ENCODE peak calls at places on chromosomes 13 and 19, in seven cellular contexts. One of them, this sample, is unnamed.

GRCh38 chr13:19264711-19265110 is 83.1 kb upstream of the TUBA3C start:
- DNase-seq in pancreas: no peak
- DNase-seq in transverse colon: no peak
- DNase-seq in tibial artery: no peak
- DNase-seq in cardiac fibroblast: no peak
- DNase-seq in AG04450: no peak
- DNase-seq in left ventricle myocardium inferior: no peak
- DNase-seq in this sample: no peak

GRCh38 chr13:42720116-42720857 is 61.1 kb upstream of the FAM216B start:
- DNase-seq in pancreas: peak
- DNase-seq in transverse colon: peak
- DNase-seq in tibial artery: no peak
- DNase-seq in cardiac fibroblast: peak
- DNase-seq in AG04450: peak
- DNase-seq in left ventricle myocardium inferior: no peak
- DNase-seq in this sample: no peak

GRCh38 chr13:42283574-42283973 is 11.6 kb downstream of the AKAP11 start:
- DNase-seq in pancreas: no peak
- DNase-seq in transverse colon: peak
- DNase-seq in tibial artery: no peak
- DNase-seq in cardiac fibroblast: no peak
- DNase-seq in AG04450: no peak
- DNase-seq in left ventricle myocardium inferior: no peak
- DNase-seq in this sample: no peak

GRCh38 chr19:46861691-46862503 is 1.1 kb downstream of the ARHGAP35 start:
- DNase-seq in pancreas: peak
- DNase-seq in transverse colon: peak
- DNase-seq in tibial artery: no peak
- DNase-seq in cardiac fibroblast: peak
- DNase-seq in AG04450: no peak
- DNase-seq in left ventricle myocardium inferior: no peak
- DNase-seq in this sample: peak

GRCh38 chr13:42170029-42170428 is 101.9 kb upstream of the AKAP11 start:
- DNase-seq in pancreas: no peak
- DNase-seq in transverse colon: no peak
- DNase-seq in tibial artery: no peak
- DNase-seq in cardiac fibroblast: no peak
- DNase-seq in AG04450: no peak
- DNase-seq in left ventricle myocardium inferior: no peak
- DNase-seq in this sample: no peak

GRCh38 chr13:98396071-98396710 is 180.7 kb downstream of the STK24 start:
- DNase-seq in pancreas: no peak
- DNase-seq in transverse colon: no peak
- DNase-seq in tibial artery: no peak
- DNase-seq in cardiac fibroblast: no peak
- DNase-seq in AG04450: no peak
- DNase-seq in left ventricle myocardium inferior: no peak
- DNase-seq in this sample: no peak

GRCh38 chr13:88345171-88345847 is 674.1 kb downstream of the SLITRK5 start:
- DNase-seq in pancreas: no peak
- DNase-seq in transverse colon: no peak
- DNase-seq in tibial artery: no peak
- DNase-seq in cardiac fibroblast: no peak
- DNase-seq in AG04450: no peak
- DNase-seq in left ventricle myocardium inferior: no peak
- DNase-seq in this sample: no peak

GRCh38 chr19:2732157-2732725 is 7.6 kb downstream of the SLC39A3 start:
- DNase-seq in pancreas: no peak
- DNase-seq in transverse colon: no peak
- DNase-seq in tibial artery: no peak
- DNase-seq in cardiac fibroblast: no peak
- DNase-seq in AG04450: no peak
- DNase-seq in left ventricle myocardium inferior: no peak
- DNase-seq in this sample: no peak

GRCh38 chr19:17951151-17952040 is 15.5 kb upstream of the KCNN1 start:
- DNase-seq in pancreas: no peak
- DNase-seq in transverse colon: no peak
- DNase-seq in tibial artery: no peak
- DNase-seq in cardiac fibroblast: no peak
- DNase-seq in AG04450: no peak
- DNase-seq in left ventricle myocardium inferior: no peak
- DNase-seq in this sample: no peak

GRCh38 chr13:53301449-53301848 is 272.8 kb downstream of the OLFM4 start:
- DNase-seq in pancreas: no peak
- DNase-seq in transverse colon: no peak
- DNase-seq in tibial artery: no peak
- DNase-seq in cardiac fibroblast: no peak
- DNase-seq in AG04450: no peak
- DNase-seq in left ventricle myocardium inferior: no peak
- DNase-seq in this sample: no peak

GRCh38 chr13:90533866-90534265 is 813.6 kb upstream of the MIR17HG start:
- DNase-seq in pancreas: no peak
- DNase-seq in transverse colon: no peak
- DNase-seq in tibial artery: no peak
- DNase-seq in cardiac fibroblast: no peak
- DNase-seq in AG04450: no peak
- DNase-seq in left ventricle myocardium inferior: no peak
- DNase-seq in this sample: no peak

GRCh38 chr19:8194528-8195275 is 14.5 kb upstream of the CERS4 start:
- DNase-seq in pancreas: no peak
- DNase-seq in transverse colon: peak
- DNase-seq in tibial artery: no peak
- DNase-seq in cardiac fibroblast: no peak
- DNase-seq in AG04450: no peak
- DNase-seq in left ventricle myocardium inferior: no peak
- DNase-seq in this sample: no peak

GRCh38 chr19:11421607-11422098 is 2.5 kb upstream of the RGL3 start:
- DNase-seq in pancreas: peak
- DNase-seq in transverse colon: peak
- DNase-seq in tibial artery: peak
- DNase-seq in cardiac fibroblast: peak
- DNase-seq in AG04450: no peak
- DNase-seq in left ventricle myocardium inferior: peak
- DNase-seq in this sample: peak

GRCh38 chr13:36275190-36276002 is 22.2 kb downstream of the CCDC169 start:
- DNase-seq in pancreas: peak
- DNase-seq in transverse colon: no peak
- DNase-seq in tibial artery: peak
- DNase-seq in cardiac fibroblast: peak
- DNase-seq in AG04450: peak
- DNase-seq in left ventricle myocardium inferior: no peak
- DNase-seq in this sample: no peak

GRCh38 chr19:56253737-56254136 is 18.8 kb upstream of the EDDM13 start:
- DNase-seq in pancreas: no peak
- DNase-seq in transverse colon: no peak
- DNase-seq in tibial artery: no peak
- DNase-seq in cardiac fibroblast: peak
- DNase-seq in AG04450: peak
- DNase-seq in left ventricle myocardium inferior: no peak
- DNase-seq in this sample: no peak

GRCh38 chr13:78958019-78958418 is 299.1 kb upstream of the OBI1 start:
- DNase-seq in pancreas: no peak
- DNase-seq in transverse colon: no peak
- DNase-seq in tibial artery: no peak
- DNase-seq in cardiac fibroblast: no peak
- DNase-seq in AG04450: no peak
- DNase-seq in left ventricle myocardium inferior: no peak
- DNase-seq in this sample: no peak

GRCh38 chr19:10135551-10136334 is 16.0 kb upstream of the EIF3G start:
- DNase-seq in pancreas: no peak
- DNase-seq in transverse colon: no peak
- DNase-seq in tibial artery: no peak
- DNase-seq in cardiac fibroblast: no peak
- DNase-seq in AG04450: no peak
- DNase-seq in left ventricle myocardium inferior: no peak
- DNase-seq in this sample: peak

GRCh38 chr13:31174018-31174417 is 12.3 kb upstream of the HSPH1 start:
- DNase-seq in pancreas: no peak
- DNase-seq in transverse colon: no peak
- DNase-seq in tibial artery: no peak
- DNase-seq in cardiac fibroblast: peak
- DNase-seq in AG04450: peak
- DNase-seq in left ventricle myocardium inferior: no peak
- DNase-seq in this sample: no peak

GRCh38 chr19:5534787-5535586 is 32.8 kb downstream of the TINCR start:
- DNase-seq in pancreas: no peak
- DNase-seq in transverse colon: no peak
- DNase-seq in tibial artery: no peak
- DNase-seq in cardiac fibroblast: no peak
- DNase-seq in AG04450: no peak
- DNase-seq in left ventricle myocardium inferior: no peak
- DNase-seq in this sample: no peak

GRCh38 chr19:34243876-34244578 is 10.3 kb upstream of the GARRE1 start:
- DNase-seq in pancreas: no peak
- DNase-seq in transverse colon: no peak
- DNase-seq in tibial artery: no peak
- DNase-seq in cardiac fibroblast: no peak
- DNase-seq in AG04450: no peak
- DNase-seq in left ventricle myocardium inferior: no peak
- DNase-seq in this sample: no peak

GRCh38 chr19:15323496-15324235 is 8.7 kb downstream of the BRD4 start:
- DNase-seq in pancreas: peak
- DNase-seq in transverse colon: peak
- DNase-seq in tibial artery: peak
- DNase-seq in cardiac fibroblast: peak
- DNase-seq in AG04450: no peak
- DNase-seq in left ventricle myocardium inferior: peak
- DNase-seq in this sample: peak

GRCh38 chr13:67740871-67741475 is 510.8 kb upstream of the PCDH9 start:
- DNase-seq in pancreas: no peak
- DNase-seq in transverse colon: no peak
- DNase-seq in tibial artery: no peak
- DNase-seq in cardiac fibroblast: no peak
- DNase-seq in AG04450: no peak
- DNase-seq in left ventricle myocardium inferior: no peak
- DNase-seq in this sample: no peak

GRCh38 chr19:48866692-48867091 is 1.7 kb downstream of the PLEKHA4 start:
- DNase-seq in pancreas: no peak
- DNase-seq in transverse colon: no peak
- DNase-seq in tibial artery: no peak
- DNase-seq in cardiac fibroblast: no peak
- DNase-seq in AG04450: no peak
- DNase-seq in left ventricle myocardium inferior: no peak
- DNase-seq in this sample: no peak
- H3K4me3 ChIP-seq in pancreas: no peak
- H3K4me3 ChIP-seq in transverse colon: no peak
- H3K4me3 ChIP-seq in tibial artery: no peak
- H3K4me3 ChIP-seq in cardiac fibroblast: peak
- H3K4me3 ChIP-seq in AG04450: peak
- H3K4me3 ChIP-seq in left ventricle myocardium inferior: peak
- H3K4me3 ChIP-seq in this sample: no peak

GRCh38 chr19:29528350-29528945 is 2.7 kb downstream of the VSTM2B start:
- DNase-seq in pancreas: peak
- DNase-seq in transverse colon: peak
- DNase-seq in tibial artery: peak
- DNase-seq in cardiac fibroblast: peak
- DNase-seq in AG04450: peak
- DNase-seq in left ventricle myocardium inferior: peak
- DNase-seq in this sample: peak
- H3K4me3 ChIP-seq in pancreas: peak
- H3K4me3 ChIP-seq in transverse colon: no peak
- H3K4me3 ChIP-seq in tibial artery: no peak
- H3K4me3 ChIP-seq in cardiac fibroblast: peak
- H3K4me3 ChIP-seq in AG04450: peak
- H3K4me3 ChIP-seq in left ventricle myocardium inferior: peak
- H3K4me3 ChIP-seq in this sample: peak

DNA sequence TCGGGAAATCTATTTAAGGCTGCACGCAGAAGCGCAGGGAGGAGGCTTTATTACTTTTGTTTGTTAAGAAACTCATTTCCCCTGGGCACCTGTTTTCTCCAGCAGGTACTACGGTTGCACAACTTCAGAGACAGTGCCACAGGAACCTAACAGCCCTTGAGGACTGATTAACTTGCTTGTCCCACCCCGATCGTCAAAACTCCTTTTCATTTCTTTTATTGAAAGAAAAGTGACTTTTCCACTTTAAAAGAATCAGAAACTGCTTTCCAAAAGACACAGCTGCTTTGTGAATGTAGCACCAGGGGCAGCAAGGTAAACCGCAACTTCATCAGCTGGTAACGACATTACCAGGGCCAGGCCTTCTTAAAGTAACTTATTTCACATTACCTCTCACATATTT is 1.5 kb downstream of the ANKRD10 start:
- DNase-seq in pancreas: no peak
- DNase-seq in transverse colon: peak
- DNase-seq in tibial artery: no peak
- DNase-seq in cardiac fibroblast: peak
- DNase-seq in AG04450: no peak
- DNase-seq in left ventricle myocardium inferior: no peak
- DNase-seq in this sample: no peak
- H3K4me3 ChIP-seq in pancreas: peak
- H3K4me3 ChIP-seq in transverse colon: no peak
- H3K4me3 ChIP-seq in tibial artery: peak
- H3K4me3 ChIP-seq in cardiac fibroblast: peak
- H3K4me3 ChIP-seq in AG04450: peak
- H3K4me3 ChIP-seq in left ventricle myocardium inferior: peak
- H3K4me3 ChIP-seq in this sample: peak

GRCh38 chr13:24178847-24179845 is 18.6 kb downstream of the SPATA13 start:
- DNase-seq in pancreas: no peak
- DNase-seq in transverse colon: no peak
- DNase-seq in tibial artery: no peak
- DNase-seq in cardiac fibroblast: no peak
- DNase-seq in AG04450: no peak
- DNase-seq in left ventricle myocardium inferior: no peak
- DNase-seq in this sample: no peak
- H3K4me3 ChIP-seq in pancreas: no peak
- H3K4me3 ChIP-seq in transverse colon: no peak
- H3K4me3 ChIP-seq in tibial artery: no peak
- H3K4me3 ChIP-seq in cardiac fibroblast: no peak
- H3K4me3 ChIP-seq in AG04450: no peak
- H3K4me3 ChIP-seq in left ventricle myocardium inferior: no peak
- H3K4me3 ChIP-seq in this sample: no peak

GRCh38 chr19:23056516-23056915 is 53.5 kb upstream of the ZNF728 start:
- DNase-seq in pancreas: no peak
- DNase-seq in transverse colon: no peak
- DNase-seq in tibial artery: no peak
- DNase-seq in cardiac fibroblast: no peak
- DNase-seq in AG04450: no peak
- DNase-seq in left ventricle myocardium inferior: no peak
- DNase-seq in this sample: no peak

GRCh38 chr19:23062921-23063320 is 53.9 kb upstream of the ZNF730 start:
- DNase-seq in pancreas: no peak
- DNase-seq in transverse colon: no peak
- DNase-seq in tibial artery: no peak
- DNase-seq in cardiac fibroblast: no peak
- DNase-seq in AG04450: no peak
- DNase-seq in left ventricle myocardium inferior: no peak
- DNase-seq in this sample: no peak

GRCh38 chr19:23055501-23055900 is 52.5 kb upstream of the ZNF728 start:
- DNase-seq in pancreas: no peak
- DNase-seq in transverse colon: no peak
- DNase-seq in tibial artery: no peak
- DNase-seq in cardiac fibroblast: no peak
- DNase-seq in AG04450: no peak
- DNase-seq in left ventricle myocardium inferior: no peak
- DNase-seq in this sample: no peak

GRCh38 chr19:23055946-23056345 is 53.0 kb upstream of the ZNF728 start:
- DNase-seq in pancreas: no peak
- DNase-seq in transverse colon: no peak
- DNase-seq in tibial artery: no peak
- DNase-seq in cardiac fibroblast: no peak
- DNase-seq in AG04450: no peak
- DNase-seq in left ventricle myocardium inferior: no peak
- DNase-seq in this sample: no peak

GRCh38 chr19:23060016-23060415 is 56.8 kb upstream of the ZNF730 start:
- DNase-seq in pancreas: no peak
- DNase-seq in transverse colon: no peak
- DNase-seq in tibial artery: no peak
- DNase-seq in cardiac fibroblast: no peak
- DNase-seq in AG04450: no peak
- DNase-seq in left ventricle myocardium inferior: no peak
- DNase-seq in this sample: no peak
- H3K4me3 ChIP-seq in pancreas: no peak
- H3K4me3 ChIP-seq in transverse colon: no peak
- H3K4me3 ChIP-seq in tibial artery: no peak
- H3K4me3 ChIP-seq in cardiac fibroblast: no peak
- H3K4me3 ChIP-seq in AG04450: no peak
- H3K4me3 ChIP-seq in left ventricle myocardium inferior: no peak
- H3K4me3 ChIP-seq in this sample: no peak

This sample was measured in upper lobe of right lung.